ENCODE peak calls at places on chromosomes 13 and 19, in four cellular contexts. B, T, N and F are unnamed samples.

GRCh38 chr19:7119582-7119981 is 50.1 kb downstream of the ZNF557 start:
- DNase-seq in B (no peak), T (no peak), N (no peak), F (no peak)

GRCh38 chr13:78100481-78100880 is 181.8 kb upstream of the EDNRB start:
- DNase-seq in B (no peak), T (no peak), N (no peak), F (no peak)

GRCh38 chr13:73767191-73767741 is 366.9 kb downstream of the KLF12 start:
- DNase-seq in B (no peak), T (no peak), N (peak; percentile 74), F (no peak)

GRCh38 chr19:1266818-1267440 is 2.2 kb upstream of the CIRBP start:
- DNase-seq in B (peak; percentile 65), T (peak; percentile 77), N (peak; percentile 42), F (peak; percentile 21)

GRCh38 chr13:34750078-34750703 is 191.9 kb upstream of the NBEA start:
- DNase-seq in B (no peak), T (no peak), N (no peak), F (no peak)

GRCh38 chr13:75749407-75749806 is 113.3 kb downstream of the LMO7 start:
- DNase-seq in B (no peak), T (no peak), N (peak; percentile 59), F (no peak)

GRCh38 chr13:76307157-76307556 is 579.0 kb downstream of the KCTD12 start:
- DNase-seq in B (no peak), T (no peak), N (peak; percentile 46), F (no peak)

GRCh38 chr13:92838786-92839185 is 387.8 kb upstream of the GPC6 start:
- DNase-seq in B (no peak), T (no peak), N (peak; percentile 97), F (peak; percentile 95)

GRCh38 chr19:54209748-54210494 is 9.3 kb downstream of the RPS9 start:
- DNase-seq in B (no peak), T (no peak), N (peak; percentile 99), F (peak; percentile 95)

GRCh38 chr13:50392977-50393376 is 377.7 kb downstream of the KCNRG start:
- DNase-seq in B (no peak), T (no peak), N (no peak), F (no peak)

GRCh38 chr19:4456566-4456842 is 1.1 kb downstream of the UBXN6 start:
- DNase-seq in B (no peak), T (no peak), N (peak; percentile 65), F (peak; percentile 52)

GRCh38 chr19:14979136-14979497 is 547 bp downstream of the SLC1A6 start:
- DNase-seq in B (no peak), T (no peak), N (no peak), F (no peak)

GRCh38 chr19:38023245-38023644 is 116.2 kb downstream of the SIPA1L3 start:
- DNase-seq in B (no peak), T (no peak), N (no peak), F (no peak)

GRCh38 chr19:1074512-1075283 is 7.7 kb downstream of the ARHGAP45 start:
- DNase-seq in B (peak; percentile 82), T (peak; percentile 82), N (no peak), F (no peak)

GRCh38 chr13:26508885-26509284 is 48.6 kb upstream of the WASF3 start:
- DNase-seq in B (no peak), T (no peak), N (peak; percentile 98), F (no peak)

GRCh38 chr13:34678154-34678553 is 263.9 kb upstream of the NBEA start:
- DNase-seq in B (no peak), T (no peak), N (peak; percentile 13), F (peak; percentile 7)

GRCh38 chr19:58336216-58336615 is 9.4 kb downstream of the ZSCAN22 start:
- DNase-seq in B (no peak), T (no peak), N (no peak), F (no peak)

GRCh38 chr13:109862627-109863026 is 76.2 kb upstream of the IRS2 start:
- DNase-seq in B (no peak), T (no peak), N (peak; percentile 63), F (no peak)

GRCh38 chr19:10259162-10259905 is 7.3 kb downstream of the MRPL4 start:
- DNase-seq in B (peak; percentile 81), T (peak; percentile 94), N (peak; percentile 80), F (peak; percentile 67)

GRCh38 chr13:106649495-106649894 is 81.6 kb upstream of the ARGLU1 start:
- DNase-seq in B (no peak), T (no peak), N (peak; percentile 47), F (no peak)

GRCh38 chr13:45595968-45596367 is 19.6 kb downstream of the ERICH6B start:
- DNase-seq in B (no peak), T (no peak), N (no peak), F (no peak)

GRCh38 chr19:35755550-35756371 is 1.1 kb downstream of the HSPB6 start:
- DNase-seq in B (peak; percentile 54), T (peak; percentile 55), N (peak; percentile 86), F (no peak)

GRCh38 chr13:48775285-48775684 is 121.6 kb downstream of the CYSLTR2 start:
- DNase-seq in B (no peak), T (no peak), N (no peak), F (peak; percentile 63)

GRCh38 chr13:43232866-43233265 is 209.5 kb downstream of the DNAJC15 start:
- DNase-seq in B (no peak), T (no peak), N (peak; percentile 95), F (no peak)

GRCh38 chr13:72379581-72379980 is 347.8 kb downstream of the MZT1 start:
- DNase-seq in B (no peak), T (no peak), N (peak; percentile 0), F (no peak)

GRCh38 chr19:18995804-18996241 is 37.5 kb downstream of the SUGP2 start:
- DNase-seq in B (no peak), T (no peak), N (peak; percentile 94), F (peak; percentile 41)

GRCh38 chr13:95185851-95186250 is 115.4 kb downstream of the ABCC4 start:
- DNase-seq in B (peak; percentile 3), T (peak; percentile 31), N (no peak), F (no peak)

GRCh38 chr19:6253886-6254285 is 25.9 kb downstream of the MLLT1 start:
- DNase-seq in B (no peak), T (no peak), N (no peak), F (no peak)

GRCh38 chr13:107585466-107585865 is 629.9 kb downstream of the LIG4 start:
- DNase-seq in B (no peak), T (no peak), N (peak; percentile 44), F (no peak)

GRCh38 chr19:49157445-49158224 is at the start of gene TRPM4:
- DNase-seq in B (peak; percentile 13), T (peak; percentile 63), N (peak; percentile 67), F (peak; percentile 34)

GRCh38 chr19:32599736-32600157 is 18.8 kb downstream of the PDCD5 start:
- DNase-seq in B (peak; percentile 6), T (peak; percentile 54), N (peak; percentile 74), F (peak; percentile 24)

GRCh38 chr19:14718522-14719113 is 28.8 kb downstream of the ZNF333 start:
- DNase-seq in B (no peak), T (no peak), N (peak; percentile 23), F (no peak)

GRCh38 chr13:21326155-21327030 is 132.7 kb downstream of the ZDHHC20 start:
- DNase-seq in B (no peak), T (no peak), N (peak; percentile 24), F (no peak)

GRCh38 chr19:19543101-19543500 is 5.0 kb downstream of the CILP2 start:
- DNase-seq in B (no peak), T (no peak), N (no peak), F (no peak)

GRCh38 chr13:84684048-84684662 is 801.9 kb upstream of the SLITRK1 start:
- DNase-seq in B (no peak), T (no peak), N (no peak), F (no peak)